ENCODE peak calls at places on chromosomes 12 and 14, in seven cellular contexts. C, V, E, N, Y, S and W are unnamed samples.

GRCh38 chr12:47828967-47829482 is 9.3 kb upstream of the HDAC7 start:
- DNase-seq in C (no peak), V (no peak), E (no peak), N (peak), Y (peak), S (peak), W (peak)

GRCh38 chr14:79408696-79409095 is 802.6 kb downstream of the DIO2 start:
- DNase-seq in C (no peak), V (no peak), E (no peak), N (no peak), Y (no peak), S (no peak), W (no peak)

GRCh38 chr14:58865520-58866281 is 227.9 kb downstream of the DACT1 start:
- DNase-seq in C (no peak), V (no peak), E (no peak), N (peak), Y (no peak), S (no peak), W (peak)

GRCh38 chr12:131983554-131983953 is 33.8 kb downstream of the EP400 start:
- DNase-seq in C (no peak), V (no peak), E (no peak), N (no peak), Y (no peak), S (no peak), W (no peak)

GRCh38 chr12:104250366-104251125 is 35.0 kb downstream of the TXNRD1 start:
- DNase-seq in C (no peak), V (no peak), E (no peak), N (no peak), Y (no peak), S (no peak), W (no peak)

GRCh38 chr14:64943556-64943955 is 1.0 kb upstream of the GPX2 start:
- DNase-seq in C (no peak), V (no peak), E (no peak), N (no peak), Y (no peak), S (no peak), W (no peak)

GRCh38 chr12:67911789-67912188 is 77.5 kb upstream of the IFNG-AS1 start:
- DNase-seq in C (no peak), V (no peak), E (no peak), N (no peak), Y (no peak), S (no peak), W (no peak)

GRCh38 chr14:61512026-61512425 is 183.3 kb upstream of the HIF1A start:
- DNase-seq in C (no peak), V (no peak), E (no peak), N (peak), Y (peak), S (no peak), W (peak)

GRCh38 chr14:24240110-24240918 is 2.1 kb downstream of the TINF2 start:
- DNase-seq in C (no peak), V (no peak), E (no peak), N (no peak), Y (no peak), S (no peak), W (no peak)

GRCh38 chr14:73323889-73324535 is 86.7 kb downstream of the PAPLN start:
- DNase-seq in C (no peak), V (no peak), E (no peak), N (peak), Y (no peak), S (peak), W (no peak)

GRCh38 chr12:123952037-123952436 is 20.6 kb downstream of the CCDC92 start:
- DNase-seq in C (no peak), V (no peak), E (no peak), N (no peak), Y (peak), S (no peak), W (no peak)

GRCh38 chr12:132342322-132342721 is 12.9 kb upstream of the GALNT9 start:
- DNase-seq in C (no peak), V (no peak), E (no peak), N (no peak), Y (no peak), S (peak), W (no peak)

GRCh38 chr14:70555890-70556289 is 21.1 kb upstream of the ADAM20 start:
- DNase-seq in C (no peak), V (no peak), E (no peak), N (peak), Y (no peak), S (peak), W (peak)

GRCh38 chr12:52280796-52281560 is 6.5 kb downstream of the KRT86 start:
- DNase-seq in C (no peak), V (no peak), E (no peak), N (peak), Y (peak), S (no peak), W (peak)

GRCh38 chr12:88371416-88372183 is 208.7 kb downstream of the KITLG start:
- DNase-seq in C (no peak), V (no peak), E (no peak), N (peak), Y (peak), S (no peak), W (peak)

GRCh38 chr12:50642755-50643154 is 121.1 kb upstream of the ATF1 start:
- DNase-seq in C (no peak), V (no peak), E (no peak), N (no peak), Y (no peak), S (no peak), W (no peak)

GRCh38 chr14:94685681-94686485 is 73.7 kb downstream of the SERPINA3 start:
- DNase-seq in C (no peak), V (no peak), E (no peak), N (no peak), Y (no peak), S (no peak), W (no peak)

GRCh38 chr12:57066245-57066644 is 12.3 kb downstream of the NEMP1 start:
- DNase-seq in C (no peak), V (no peak), E (no peak), N (no peak), Y (no peak), S (no peak), W (no peak)

GRCh38 chr14:23513005-23513412 is 38.6 kb downstream of the ZFHX2 start:
- DNase-seq in C (peak), V (no peak), E (no peak), N (no peak), Y (no peak), S (no peak), W (no peak)

GRCh38 chr12:1920436-1920835 is 2.0 kb upstream of the CACNA2D4 start:
- DNase-seq in C (no peak), V (no peak), E (no peak), N (no peak), Y (no peak), S (no peak), W (no peak)

GRCh38 chr12:100671396-100672074 is 98.1 kb downstream of the GAS2L3 start:
- DNase-seq in C (no peak), V (no peak), E (no peak), N (no peak), Y (no peak), S (no peak), W (no peak)

GRCh38 chr12:40300490-40300889 is 75.7 kb downstream of the LRRK2 start:
- DNase-seq in C (no peak), V (no peak), E (no peak), N (peak), Y (peak), S (no peak), W (peak)

GRCh38 chr12:56591961-56592360 is 38.2 kb downstream of the BAZ2A start:
- DNase-seq in C (no peak), V (no peak), E (no peak), N (peak), Y (no peak), S (no peak), W (no peak)

GRCh38 chr12:117051380-117051779 is 47.8 kb downstream of the TESC start:
- DNase-seq in C (no peak), V (no peak), E (no peak), N (no peak), Y (no peak), S (peak), W (no peak)

GRCh38 chr14:96140964-96141363 is 63.7 kb upstream of the BDKRB2 start:
- DNase-seq in C (no peak), V (no peak), E (no peak), N (no peak), Y (no peak), S (no peak), W (no peak)

GRCh38 chr14:94388027-94388895 is at the start of gene SERPINA1:
- DNase-seq in C (no peak), V (no peak), E (no peak), N (peak), Y (no peak), S (no peak), W (peak)

GRCh38 chr12:50057000-50057841 is at the start of gene ASIC1:
- DNase-seq in C (peak), V (no peak), E (peak), N (peak), Y (peak), S (peak), W (peak)

GRCh38 chr12:94615284-94616216 is 34.8 kb downstream of the TMCC3 start:
- DNase-seq in C (peak), V (no peak), E (no peak), N (peak), Y (peak), S (peak), W (peak)

GRCh38 chr12:51926064-51926632 is 18.8 kb downstream of the ACVRL1 start:
- DNase-seq in C (no peak), V (no peak), E (no peak), N (no peak), Y (no peak), S (no peak), W (no peak)

GRCh38 chr12:63308701-63309100 is 157.7 kb upstream of the AVPR1A start:
- DNase-seq in C (no peak), V (no peak), E (no peak), N (no peak), Y (no peak), S (no peak), W (no peak)

GRCh38 chr12:43362910-43363694 is 188.9 kb downstream of the ADAMTS20 start:
- DNase-seq in C (no peak), V (no peak), E (no peak), N (peak), Y (no peak), S (no peak), W (no peak)

GRCh38 chr12:109596418-109597244 is 23.0 kb downstream of the MVK start:
- DNase-seq in C (no peak), V (no peak), E (no peak), N (no peak), Y (no peak), S (no peak), W (no peak)